ENCODE peak calls at places on chromosomes 13 and 19, in eight cellular contexts. B is dorsolateral prefrontal cortex, C is GM12864, H is astrocyte of the spinal cord, W is upper lobe of right lung, S is A549, U is lung, X is AG09309. I is an unnamed sample.

GRCh38 chr13:35514166-35514565 is 37.7 kb upstream of the MAB21L1 start:
- DNase-seq in B (no peak), C (no peak), H (no peak), W (no peak), S (no peak), U (no peak), X (no peak), I (no peak)

GRCh38 chr13:84894749-84895148 is 904.5 kb downstream of the SLITRK6 start:
- DNase-seq in B (no peak), C (no peak), H (no peak), W (no peak), S (no peak), U (no peak), X (no peak), I (no peak)

GRCh38 chr19:49857834-49858590 is 7.1 kb downstream of the PTOV1 start:
- DNase-seq in B (no peak), C (no peak), H (no peak), W (peak; percentile 63), S (no peak), U (no peak), X (no peak), I (no peak)

GRCh38 chr19:50371914-50372475 is 4.3 kb upstream of the NR1H2 start:
- DNase-seq in B (no peak), C (no peak), H (no peak), W (no peak), S (no peak), U (no peak), X (no peak), I (no peak)

GRCh38 chr19:19602136-19602712 is 16.3 kb downstream of the PBX4 start:
- DNase-seq in B (no peak), C (no peak), H (no peak), W (no peak), S (no peak), U (no peak), X (no peak), I (no peak)

GRCh38 chr19:24073807-24074206 is 13.2 kb upstream of the ZNF254 start:
- DNase-seq in B (no peak), C (no peak), H (no peak), W (no peak), S (no peak), U (no peak), X (no peak), I (no peak)

GRCh38 chr19:7139095-7139494 is 69.6 kb downstream of the ZNF557 start:
- DNase-seq in B (no peak), C (no peak), H (no peak), W (peak; percentile 6), S (no peak), U (no peak), X (no peak), I (no peak)

GRCh38 chr19:4267101-4267900 is 11.8 kb upstream of the SHD start:
- DNase-seq in B (peak; percentile 28), C (no peak), H (peak; percentile 29), W (peak; percentile 75), S (peak; percentile 61), U (peak; percentile 41), X (no peak), I (peak; percentile 64)

GRCh38 chr19:10836478-10837325 is 690 bp upstream of the TMED1 start:
- DNase-seq in B (peak; percentile 77), C (peak; percentile 87), H (no peak), W (peak; percentile 94), S (peak; percentile 76), U (peak; percentile 89), X (no peak), I (no peak)

GRCh38 chr19:9956956-9957355 is 20.6 kb upstream of the OLFM2 start:
- DNase-seq in B (no peak), C (no peak), H (no peak), W (no peak), S (no peak), U (no peak), X (no peak), I (no peak)

GRCh38 chr19:32309711-32310390 is 35.6 kb upstream of the ZNF507 start:
- DNase-seq in B (peak; percentile 15), C (no peak), H (no peak), W (no peak), S (no peak), U (no peak), X (no peak), I (no peak)

GRCh38 chr19:49772850-49773432 is 6.1 kb downstream of the AP2A1 start:
- DNase-seq in B (no peak), C (no peak), H (no peak), W (no peak), S (no peak), U (no peak), X (no peak), I (no peak)

GRCh38 chr13:46982856-46983582 is 86.2 kb upstream of the HTR2A start:
- DNase-seq in B (no peak), C (peak; percentile 93), H (no peak), W (no peak), S (no peak), U (no peak), X (no peak), I (no peak)

GRCh38 chr19:49430678-49431329 is 5.6 kb downstream of the GFY start:
- DNase-seq in B (no peak), C (no peak), H (no peak), W (no peak), S (no peak), U (no peak), X (no peak), I (no peak)

GRCh38 chr13:21075303-21076264 is 14.2 kb upstream of the LATS2 start:
- DNase-seq in B (no peak), C (no peak), H (peak; percentile 49), W (peak; percentile 72), S (no peak), U (no peak), X (no peak), I (peak; percentile 75)

GRCh38 chr13:22563272-22563671 is 617.5 kb upstream of the SGCG start:
- DNase-seq in B (no peak), C (no peak), H (no peak), W (no peak), S (no peak), U (no peak), X (no peak), I (no peak)

GRCh38 chr13:71079638-71080037 is 787.4 kb downstream of the DACH1 start:
- DNase-seq in B (no peak), C (no peak), H (peak; percentile 32), W (no peak), S (no peak), U (no peak), X (no peak), I (no peak)

GRCh38 chr13:63696055-63696454 is 2280.4 kb upstream of the PCDH20 start:
- DNase-seq in B (no peak), C (no peak), H (peak; percentile 58), W (no peak), S (no peak), U (no peak), X (no peak), I (no peak)

GRCh38 chr19:46753420-46754155 is 7.3 kb upstream of the STRN4 start:
- DNase-seq in B (no peak), C (no peak), H (no peak), W (no peak), S (peak; percentile 79), U (peak; percentile 62), X (no peak), I (peak; percentile 64)

GRCh38 chr13:67078062-67078461 is 152.1 kb downstream of the PCDH9 start:
- DNase-seq in B (no peak), C (no peak), H (no peak), W (no peak), S (no peak), U (no peak), X (no peak), I (no peak)

GRCh38 chr13:67084066-67084465 is 146.1 kb downstream of the PCDH9 start:
- DNase-seq in B (no peak), C (no peak), H (no peak), W (no peak), S (no peak), U (no peak), X (no peak), I (no peak)

GRCh38 chr13:67076378-67076777 is 153.8 kb downstream of the PCDH9 start:
- DNase-seq in B (no peak), C (no peak), H (no peak), W (no peak), S (no peak), U (no peak), X (no peak), I (no peak)

GRCh38 chr13:67077132-67077531 is 153.0 kb downstream of the PCDH9 start:
- DNase-seq in B (no peak), C (no peak), H (no peak), W (no peak), S (no peak), U (no peak), X (no peak), I (no peak)

GRCh38 chr13:67080351-67080750 is 149.8 kb downstream of the PCDH9 start:
- DNase-seq in B (no peak), C (no peak), H (no peak), W (no peak), S (no peak), U (no peak), X (no peak), I (no peak)
- TF ChIP-seq CTCF in B (no peak), C (no peak), H (no peak), W (no peak), S (no peak), U (no peak), X (no peak), I (no peak)

GRCh38 chr13:99087130-99087953 is 109.5 kb upstream of the DOCK9 start:
- DNase-seq in B (peak; percentile 93), C (peak; percentile 60), H (peak; percentile 85), W (peak; percentile 96), S (peak; percentile 93), U (peak; percentile 93), X (peak; percentile 27), I (peak; percentile 88)
- TF ChIP-seq CTCF in B (peak; percentile 53), C (peak; percentile 20), H (peak; percentile 28), W (peak; percentile 40), S (no peak), U (no peak), X (peak; percentile 37), I (no peak)

DNA sequence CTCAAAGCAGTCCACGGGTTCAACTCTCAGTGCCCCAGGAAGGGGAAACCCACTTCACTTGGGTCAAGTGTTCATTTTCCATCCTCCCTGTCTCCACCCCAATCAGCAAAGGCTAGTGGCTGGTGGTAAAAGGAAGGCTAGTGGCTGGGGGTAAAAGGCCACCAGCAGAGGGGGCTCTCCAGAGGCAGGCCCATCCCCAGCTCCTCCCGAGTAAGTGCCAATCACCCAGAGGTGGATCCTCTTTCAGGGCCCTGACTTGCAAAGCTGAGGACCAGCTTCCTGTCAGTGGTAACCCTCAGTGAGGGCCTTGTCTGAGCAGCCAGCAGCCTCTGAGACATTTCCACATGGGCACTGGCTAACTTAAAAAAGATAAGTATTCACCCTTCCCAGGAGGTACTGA is 22.0 kb upstream of the TPT1 start:
- DNase-seq in B (no peak), C (no peak), H (no peak), W (no peak), S (no peak), U (no peak), X (no peak), I (no peak)
- TF ChIP-seq CTCF in B (no peak), C (peak; percentile 31), H (no peak), W (no peak), S (no peak), U (no peak), X (no peak), I (no peak)

DNA sequence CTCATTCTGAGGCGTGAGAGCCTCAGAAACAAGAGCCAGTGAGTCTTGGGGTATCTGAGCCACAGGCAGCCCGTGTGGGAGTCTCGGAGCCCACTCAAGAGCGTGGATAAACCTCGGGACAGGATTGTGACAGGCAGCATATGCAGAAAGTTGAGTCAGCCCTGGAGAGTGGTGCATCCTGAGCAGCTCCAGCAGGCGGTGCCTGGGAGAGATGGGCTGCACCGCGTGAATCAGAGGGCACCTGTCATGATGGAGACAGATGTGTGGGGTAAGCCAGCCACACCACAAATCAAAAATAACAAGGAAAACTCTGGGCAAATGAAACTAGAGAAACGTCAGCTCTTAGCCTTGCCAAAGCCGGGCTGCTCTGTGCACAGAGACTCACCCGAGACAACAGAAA is 30.0 kb upstream of the POP4 start:
- DNase-seq in B (peak; percentile 48), C (no peak), H (no peak), W (no peak), S (no peak), U (no peak), X (no peak), I (no peak)
- TF ChIP-seq CTCF in B (no peak), C (peak; percentile 2), H (no peak), W (no peak), S (no peak), U (no peak), X (no peak), I (no peak)

I was measured in endothelial cell.